ENCODE peak calls at places on chromosomes 16 and 17, in four cellular contexts. U is AG10803, K is SW480, P is NCI-H2081. R is an unnamed sample.

GRCh38 chr16:80433617-80434016 is 107.2 kb upstream of the DYNLRB2 start:
- DNase-seq in U (no peak), P (no peak), K (peak; percentile 79), R (no peak)

GRCh38 chr16:27718136-27718766 is 168.3 kb downstream of the KATNIP start:
- DNase-seq in U (no peak), P (no peak), K (peak; percentile 86), R (no peak)

GRCh38 chr16:86466695-86467406 is 43.5 kb upstream of the FOXF1 start:
- DNase-seq in K (no peak), U (no peak), P (no peak), R (peak; percentile 64)

GRCh38 chr17:80449930-80450576 is 26.4 kb downstream of the NPTX1 start:
- DNase-seq in K (no peak), P (no peak), U (no peak), R (no peak)

GRCh38 chr17:44345497-44346026 is 460 bp downstream of the GRN start:
- DNase-seq in K (peak; percentile 79), P (peak; percentile 37), U (peak; percentile 61), R (peak; percentile 38)

GRCh38 chr16:83458612-83459011 is 349.2 kb upstream of the HSBP1 start:
- DNase-seq in K (no peak), P (no peak), U (peak; percentile 64), R (no peak)

GRCh38 chr17:32912218-32912897 is 15.6 kb upstream of the TMEM98 start:
- DNase-seq in P (no peak), K (peak; percentile 9), U (peak; percentile 77), R (no peak)

GRCh38 chr16:48535831-48536599 is 74.0 kb downstream of the N4BP1 start:
- DNase-seq in K (no peak), U (peak; percentile 91), P (no peak), R (no peak)

GRCh38 chr16:11609474-11610120 is 22.9 kb upstream of the LITAF start:
- DNase-seq in K (peak; percentile 43), U (no peak), P (no peak), R (no peak)

GRCh38 chr17:81733507-81734404 is 21.7 kb downstream of the SLC25A10 start:
- DNase-seq in U (peak; percentile 60), P (peak; percentile 79), K (peak; percentile 70), R (peak; percentile 15)

GRCh38 chr17:82327289-82327688 is 6.3 kb downstream of the SECTM1 start:
- DNase-seq in U (no peak), P (no peak), K (no peak), R (no peak)

GRCh38 chr16:83835972-83836566 is 28.3 kb downstream of the HSBP1 start:
- DNase-seq in P (no peak), U (peak; percentile 40), K (peak; percentile 77), R (peak; percentile 63)

GRCh38 chr16:81558077-81558443 is 113.5 kb downstream of the CMIP start:
- DNase-seq in U (no peak), K (no peak), P (no peak), R (no peak)

GRCh38 chr16:2719328-2720062 is 529 bp downstream of the PRSS27 start:
- DNase-seq in U (no peak), K (no peak), P (no peak), R (no peak)

GRCh38 chr17:68684860-68685493 is 83.8 kb upstream of the FAM20A start:
- DNase-seq in P (no peak), K (no peak), U (peak; percentile 89), R (no peak)

GRCh38 chr16:69338557-69339288 is 641 bp downstream of the COG8 start:
- DNase-seq in K (no peak), U (no peak), P (no peak), R (no peak)

GRCh38 chr17:30429155-30429554 is 48.1 kb upstream of the GOSR1 start:
- DNase-seq in P (no peak), K (no peak), U (peak; percentile 83), R (peak; percentile 11)

GRCh38 chr16:10876799-10877341 is at the start of gene CIITA:
- DNase-seq in P (no peak), K (peak; percentile 18), U (peak; percentile 84), R (peak; percentile 55)

GRCh38 chr16:30084816-30085159 is 6.9 kb downstream of the TBX6 start:
- DNase-seq in P (no peak), U (peak; percentile 51), K (no peak), R (no peak)

GRCh38 chr17:31475378-31476162 is 84.1 kb downstream of the RAB11FIP4 start:
- DNase-seq in U (peak; percentile 5), P (no peak), K (no peak), R (no peak)